ENCODE peak calls at places on chromosomes 11 and 22, in ten cellular contexts. P is neural progenitor cell; O is right atrium auricular region; H is hepatocyte; S is cardiac muscle cell; L is psoas muscle; B is CD8-positive, alpha-beta memory T cell; D is SJSA1; R is colonic mucosa; T is CD4-positive, CD25-positive, alpha-beta regulatory T cell. V is an unnamed sample. For H3K27me3, the result is how much of the 10 kb centered on the place peaks cover.

GRCh38 chr11:120622189-120622912 is 110.8 kb downstream of the GRIK4 start:
- DNase-seq in P (no peak), O (no peak), H (no peak), S (peak), L (peak), B (no peak), D (no peak), R (no peak), T (peak), V (no peak)

GRCh38 chr11:66617148-66617814 is 851 bp downstream of the RBM14 start:
- DNase-seq in P (no peak), O (peak), H (no peak), S (peak), L (peak), B (no peak), D (no peak), R (no peak), T (peak), V (peak)

GRCh38 chr11:103547009-103547408 is 437.8 kb downstream of the DYNC2H1 start:
- DNase-seq in P (no peak), O (no peak), H (no peak), S (no peak), L (no peak), B (no peak), D (no peak), R (no peak), T (no peak), V (no peak)

GRCh38 chr22:29096736-29097669 is 24.2 kb downstream of the KREMEN1 start:
- DNase-seq in P (peak), O (no peak), H (no peak), S (no peak), L (no peak), B (no peak), D (no peak), R (peak), T (no peak), V (no peak)

GRCh38 chr11:102921587-102922220 is 33.8 kb downstream of the MMP13 start:
- DNase-seq in P (no peak), O (no peak), H (no peak), S (no peak), L (no peak), B (no peak), D (no peak), R (no peak), T (no peak), V (no peak)

GRCh38 chr22:35418088-35418487 is 18.1 kb downstream of the MCM5 start:
- DNase-seq in P (no peak), O (no peak), H (no peak), S (peak), L (no peak), B (no peak), D (no peak), R (no peak), T (no peak), V (no peak)

GRCh38 chr11:94557391-94557790 is 9.8 kb upstream of the PIWIL4 start:
- DNase-seq in P (no peak), O (no peak), H (no peak), S (no peak), L (no peak), B (no peak), D (no peak), R (no peak), T (no peak), V (no peak)

GRCh38 chr11:71501071-71501985 is 25.7 kb upstream of the KRTAP5-7 start:
- DNase-seq in P (no peak), O (no peak), H (no peak), S (no peak), L (no peak), B (no peak), D (no peak), R (no peak), T (no peak), V (no peak)

GRCh38 chr22:26942301-26942927 is 285.0 kb downstream of the MIAT start:
- DNase-seq in P (peak), O (no peak), H (no peak), S (no peak), L (no peak), B (no peak), D (no peak), R (no peak), T (no peak), V (no peak)

GRCh38 chr11:134452849-134453177 is 40.8 kb upstream of the B3GAT1 start:
- DNase-seq in P (no peak), O (no peak), H (no peak), S (no peak), L (no peak), B (no peak), D (no peak), R (no peak), T (no peak), V (no peak)

GRCh38 chr11:12279672-12280108 is 97.7 kb upstream of the PARVA start:
- DNase-seq in P (no peak), O (peak), H (no peak), S (no peak), L (no peak), B (no peak), D (no peak), R (peak), T (no peak), V (no peak)

GRCh38 chr22:45107671-45108070 is 56.1 kb upstream of the NUP50 start:
- DNase-seq in P (no peak), O (no peak), H (no peak), S (no peak), L (no peak), B (no peak), D (no peak), R (no peak), T (no peak), V (no peak)

GRCh38 chr11:101362643-101363042 is 221.2 kb downstream of the TRPC6 start:
- DNase-seq in P (no peak), O (no peak), H (no peak), S (no peak), L (no peak), B (no peak), D (no peak), R (no peak), T (no peak), V (no peak)

GRCh38 chr11:8639655-8640054 is 42.8 kb downstream of the TRIM66 start:
- DNase-seq in P (no peak), O (no peak), H (no peak), S (no peak), L (no peak), B (no peak), D (no peak), R (no peak), T (no peak), V (no peak)

GRCh38 chr11:69918938-69919650 is 99.9 kb upstream of the FGF3 start:
- DNase-seq in P (peak), O (peak), H (peak), S (peak), L (peak), B (peak), D (peak), R (peak), T (peak), V (peak)

GRCh38 chr22:38187413-38188212 is 6.0 kb upstream of the PLA2G6 start:
- DNase-seq in P (no peak), O (no peak), H (peak), S (peak), L (no peak), B (no peak), D (no peak), R (peak), T (no peak), V (no peak)

GRCh38 chr11:119506436-119506835 is 83.5 kb upstream of the THY1 start:
- DNase-seq in P (no peak), O (no peak), H (no peak), S (peak), L (no peak), B (no peak), D (no peak), R (no peak), T (no peak), V (no peak)

GRCh38 chr11:78078218-78079167 is 1.2 kb downstream of the NDUFC2 start:
- DNase-seq in P (peak), O (no peak), H (no peak), S (no peak), L (no peak), B (no peak), D (no peak), R (no peak), T (no peak), V (no peak)

GRCh38 chr22:46163498-46163897 is 13.2 kb downstream of the PPARA start:
- DNase-seq in P (no peak), O (no peak), H (peak), S (no peak), L (no peak), B (no peak), D (no peak), R (no peak), T (no peak), V (no peak)

GRCh38 chr11:131483453-131483852 is 113.0 kb downstream of the NTM start:
- DNase-seq in P (peak), O (no peak), H (no peak), S (no peak), L (no peak), B (no peak), D (no peak), R (no peak), T (no peak), V (no peak)

GRCh38 chr11:15955595-15955994 is 400.8 kb downstream of the SOX6 start:
- DNase-seq in P (no peak), O (no peak), H (no peak), S (no peak), L (no peak), B (no peak), D (peak), R (no peak), T (no peak), V (no peak)

GRCh38 chr11:95465887-95466286 is 234.9 kb upstream of the SESN3 start:
- DNase-seq in P (peak), O (no peak), H (no peak), S (no peak), L (no peak), B (no peak), D (no peak), R (no peak), T (no peak), V (no peak)

DNA sequence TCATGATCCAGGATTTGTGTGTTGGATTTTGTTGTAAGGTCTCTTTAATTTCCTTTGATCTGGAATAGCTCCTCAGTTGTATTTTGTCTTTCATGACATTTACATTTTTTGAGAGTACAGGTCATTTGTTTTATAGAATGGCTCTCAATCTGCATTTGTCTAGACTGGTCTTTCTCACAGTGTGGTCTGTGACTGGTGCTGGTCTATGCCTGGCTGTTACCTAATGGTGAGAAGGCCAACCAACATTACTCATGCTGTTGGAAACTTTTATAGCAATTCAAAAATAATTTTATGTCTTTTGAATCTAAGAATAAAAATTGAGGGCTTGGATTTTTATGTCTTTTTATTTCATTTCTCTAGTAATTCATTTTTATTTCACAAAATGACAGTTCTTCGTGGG is 3.9 kb upstream of the NCR3LG1 start:
- DNase-seq in P (no peak), O (no peak), H (no peak), S (no peak), L (no peak), B (no peak), D (no peak), R (no peak), T (no peak), V (no peak)
- H3K27me3 ChIP-seq in P (under half), O (under half), H (under half), S (under half), L (under half), B (under half), D (under half), R (under half), T (under half), V (under half)

GRCh38 chr22:50675553-50676199 is 3.1 kb downstream of the SHANK3 start:
- DNase-seq in P (peak), O (peak), H (no peak), S (no peak), L (no peak), B (no peak), D (no peak), R (no peak), T (no peak), V (no peak)
- H3K27me3 ChIP-seq in P (under half), O (under half), H (under half), S (under half), L (under half), B (under half), D (half or more), R (under half), T (under half), V (under half)

GRCh38 chr11:84923489-84923888 is 703.7 kb downstream of the DLG2 start:
- DNase-seq in P (no peak), O (no peak), H (no peak), S (no peak), L (no peak), B (no peak), D (no peak), R (no peak), T (no peak), V (no peak)
- H3K27me3 ChIP-seq in P (under half), O (under half), H (under half), S (under half), L (under half), B (under half), D (under half), R (under half), T (under half), V (under half)

GRCh38 chr11:17640493-17641164 is 78.7 kb upstream of the MYOD1 start:
- DNase-seq in P (no peak), O (no peak), H (no peak), S (no peak), L (no peak), B (no peak), D (no peak), R (no peak), T (no peak), V (no peak)
- H3K27me3 ChIP-seq in P (under half), O (under half), H (under half), S (under half), L (under half), B (under half), D (under half), R (under half), T (under half), V (under half)

GRCh38 chr22:22244337-22245250 is at the start of gene VPREB1:
- DNase-seq in P (no peak), O (no peak), H (no peak), S (no peak), L (no peak), B (no peak), D (no peak), R (no peak), T (no peak), V (peak)
- H3K27me3 ChIP-seq in P (half or more), O (under half), H (under half), S (half or more), L (under half), B (under half), D (under half), R (under half), T (under half), V (under half)

DNA sequence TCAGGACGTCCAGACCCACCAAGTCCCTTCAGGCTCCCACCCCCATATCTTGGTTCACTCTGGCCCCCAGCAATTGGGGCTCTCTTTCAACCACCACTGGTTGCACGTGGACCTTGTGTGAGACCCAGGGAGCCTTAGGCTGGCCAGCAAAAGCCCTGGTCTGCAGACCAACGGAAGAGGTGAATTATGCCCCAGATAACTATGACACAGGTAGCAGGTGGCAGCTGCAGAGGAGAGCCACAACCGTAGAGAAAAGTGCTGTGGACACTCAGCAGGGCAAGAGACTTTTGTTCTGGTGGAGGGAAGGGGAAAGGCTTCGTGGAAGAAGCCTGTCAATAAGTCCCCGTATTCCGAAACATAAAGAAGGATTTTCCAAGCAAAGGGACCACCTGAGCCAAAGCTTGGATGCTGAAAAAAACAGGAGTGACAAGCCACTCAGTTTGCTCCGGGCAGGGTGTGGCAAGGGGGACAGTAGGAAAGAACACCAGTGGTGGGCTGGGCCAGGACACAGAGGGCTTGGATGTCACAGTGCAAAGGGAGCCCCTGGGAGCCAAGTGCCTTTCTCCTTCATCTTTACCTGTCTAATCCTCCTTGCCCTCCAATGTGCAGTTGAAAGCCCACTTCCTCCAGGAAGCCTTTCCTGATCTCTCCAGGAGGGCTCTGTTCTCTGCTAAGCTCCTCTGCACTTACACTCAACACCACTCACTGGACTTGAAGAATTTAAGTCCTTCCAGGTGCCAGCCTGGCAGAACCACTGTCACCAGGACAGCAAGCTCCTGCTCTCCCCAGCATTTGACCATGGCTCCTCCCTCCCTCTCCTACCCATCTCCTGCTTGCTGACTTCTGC is 264.7 kb downstream of the BUD13 start:
- DNase-seq in P (no peak), O (no peak), H (no peak), S (no peak), L (no peak), B (no peak), D (no peak), R (no peak), T (no peak), V (no peak)
- H3K27me3 ChIP-seq in P (under half), O (under half), H (under half), S (under half), L (under half), B (under half), D (under half), R (under half), T (under half), V (under half)

DNA sequence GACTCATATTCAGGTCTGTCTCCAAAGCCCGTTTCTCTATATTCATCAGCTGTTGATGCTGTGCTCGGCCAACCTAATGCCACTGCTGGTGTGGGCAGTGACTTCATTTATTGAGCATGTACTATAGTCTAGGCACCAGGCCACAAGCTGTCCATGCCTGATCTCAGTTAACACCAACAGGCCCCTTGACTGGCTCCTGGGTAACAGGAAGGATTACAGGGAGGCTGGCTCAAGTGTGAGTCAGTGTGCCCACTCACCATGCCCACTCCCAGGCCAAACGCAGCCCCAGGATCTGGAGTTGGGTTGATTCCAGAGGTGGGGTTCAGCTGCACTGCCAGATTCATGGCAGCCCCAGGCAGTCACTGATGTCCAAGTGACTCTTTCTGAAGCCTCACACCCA is 8.6 kb upstream of the CRYBB2 start:
- DNase-seq in P (no peak), O (no peak), H (no peak), S (no peak), L (no peak), B (no peak), D (no peak), R (no peak), T (no peak), V (no peak)
- H3K27me3 ChIP-seq in P (under half), O (under half), H (under half), S (under half), L (under half), B (under half), D (under half), R (under half), T (under half), V (under half)